ENCODE peak calls at places on chromosomes 5 and 9, in seven cellular contexts. B is foreskin keratinocyte; I is cerebellum; A is HS-5; X is HuH-7; F is iPS-NIHi11; W is activated naive CD4-positive, alpha-beta T cell treated with anti-CD3 and anti-CD28 coated beads for 36 hours. S is an unnamed sample.

GRCh38 chr5:95631991-95632675 is 12.2 kb downstream of the GPR150 start:
- DNase-seq in A (no peak), F (no peak), W (peak), X (no peak), B (peak), I (no peak), S (peak)

GRCh38 chr5:110956913-110957813 is 114.3 kb upstream of the TSLP start:
- DNase-seq in X (no peak), W (no peak), A (no peak), F (no peak), B (no peak), I (no peak), S (no peak)

GRCh38 chr5:142966146-142966455 is 195.9 kb downstream of the ARHGAP26 start:
- DNase-seq in W (no peak), I (no peak), A (no peak), B (no peak), F (no peak), X (no peak), S (no peak)

GRCh38 chr5:91207248-91207647 is 175.9 kb downstream of the ARRDC3 start:
- DNase-seq in B (no peak), X (no peak), W (no peak), I (no peak), A (peak), F (no peak), S (peak)

GRCh38 chr5:132054697-132055440 is 5.6 kb upstream of the IL3 start:
- DNase-seq in A (no peak), F (peak), X (no peak), I (no peak), B (no peak), W (no peak), S (no peak)

GRCh38 chr5:26543987-26544386 is 494.4 kb downstream of the CDH9 start:
- DNase-seq in I (no peak), A (no peak), B (no peak), F (no peak), W (no peak), X (no peak), S (no peak)

GRCh38 chr9:72589684-72590555 is 68.5 kb downstream of the TMC1 start:
- DNase-seq in A (no peak), W (no peak), I (peak), X (no peak), B (no peak), F (no peak), S (no peak)

GRCh38 chr5:140148508-140148907 is 22.8 kb downstream of the IGIP start:
- DNase-seq in F (peak), I (peak), A (no peak), W (no peak), B (no peak), X (peak), S (peak)

GRCh38 chr9:127926961-127927456 is 3.6 kb downstream of the PIP5KL1 start:
- DNase-seq in W (no peak), X (no peak), F (no peak), A (no peak), I (no peak), B (no peak), S (no peak)

GRCh38 chr5:14415516-14416074 is 166.0 kb upstream of the OTULINL start:
- DNase-seq in W (peak), B (no peak), X (no peak), I (no peak), A (no peak), F (no peak), S (no peak)

GRCh38 chr5:33321026-33321425 is 119.7 kb upstream of the TARS1 start:
- DNase-seq in F (no peak), B (peak), X (no peak), I (no peak), W (no peak), A (peak), S (no peak)

S was measured in cardiac muscle cell.